ENCODE peak calls at places on chromosome 3, in ten cellular contexts. F, K, J, V, Y, L, O, N, T and X are unnamed samples.

GRCh38 chr3:175307642-175308041 is 448.5 kb downstream of the NAALADL2 start:
- DNase-seq in F (no peak), K (no peak), J (no peak), V (no peak), Y (no peak), L (no peak), O (no peak), N (no peak), T (no peak), X (no peak)

GRCh38 chr3:117719316-117719926 is 1009.8 kb downstream of the TUSC7 start:
- DNase-seq in F (peak; percentile 52), K (peak; percentile 33), J (no peak), V (no peak), Y (peak; percentile 43), L (no peak), O (no peak), N (peak; percentile 50), T (no peak), X (peak; percentile 29)

GRCh38 chr3:33385423-33385822 is 54.8 kb downstream of the UBP1 start:
- DNase-seq in F (no peak), K (no peak), J (no peak), V (no peak), Y (no peak), L (no peak), O (peak; percentile 7), N (no peak), T (no peak), X (no peak)

GRCh38 chr3:115927210-115927609 is 303.9 kb downstream of the GAP43 start:
- DNase-seq in F (no peak), K (no peak), J (no peak), V (peak; percentile 53), Y (no peak), L (no peak), O (no peak), N (no peak), T (no peak), X (no peak)

GRCh38 chr3:46236294-46237054 is 5.8 kb upstream of the CCR3 start:
- DNase-seq in F (no peak), K (no peak), J (no peak), V (no peak), Y (no peak), L (peak; percentile 47), O (no peak), N (no peak), T (no peak), X (no peak)

GRCh38 chr3:107216711-107217110 is 160.5 kb upstream of the CCDC54 start:
- DNase-seq in F (no peak), K (no peak), J (no peak), V (no peak), Y (no peak), L (no peak), O (no peak), N (no peak), T (no peak), X (no peak)

GRCh38 chr3:57974796-57975388 is 33.3 kb upstream of the FLNB start:
- DNase-seq in F (no peak), K (no peak), J (no peak), V (no peak), Y (no peak), L (no peak), O (no peak), N (no peak), T (peak; percentile 83), X (no peak)

GRCh38 chr3:22779737-22780136 is 423.4 kb upstream of the UBE2E2 start:
- DNase-seq in F (no peak), K (no peak), J (no peak), V (no peak), Y (no peak), L (no peak), O (no peak), N (no peak), T (no peak), X (no peak)

GRCh38 chr3:52047295-52047960 is 8.9 kb downstream of the DUSP7 start:
- DNase-seq in F (no peak), K (no peak), J (no peak), V (peak; percentile 96), Y (no peak), L (no peak), O (no peak), N (no peak), T (no peak), X (peak; percentile 99)

GRCh38 chr3:10228248-10228950 is 19.9 kb upstream of the TATDN2 start:
- DNase-seq in F (no peak), K (no peak), J (no peak), V (no peak), Y (no peak), L (peak; percentile 86), O (no peak), N (no peak), T (no peak), X (no peak)

GRCh38 chr3:126344380-126345041 is 12.7 kb downstream of the KLF15 start:
- DNase-seq in F (no peak), K (no peak), J (no peak), V (peak; percentile 40), Y (no peak), L (no peak), O (no peak), N (no peak), T (peak; percentile 22), X (no peak)

GRCh38 chr3:156682491-156682890 is 8.1 kb downstream of the TIPARP start:
- DNase-seq in F (no peak), K (no peak), J (no peak), V (no peak), Y (no peak), L (no peak), O (no peak), N (no peak), T (no peak), X (no peak)

GRCh38 chr3:189490749-189491148 is 140.4 kb upstream of the TP63 start:
- DNase-seq in F (no peak), K (no peak), J (no peak), V (no peak), Y (no peak), L (no peak), O (no peak), N (no peak), T (no peak), X (no peak)

GRCh38 chr3:128426128-128426921 is 40.4 kb downstream of the DNAJB8 start:
- DNase-seq in F (no peak), K (peak; percentile 26), J (no peak), V (no peak), Y (peak; percentile 55), L (peak; percentile 30), O (peak; percentile 30), N (peak; percentile 39), T (no peak), X (no peak)

GRCh38 chr3:188153949-188154757 is at the start of gene LPP:
- DNase-seq in F (no peak), K (peak; percentile 74), J (no peak), V (peak; percentile 56), Y (peak; percentile 49), L (peak; percentile 92), O (peak; percentile 76), N (no peak), T (peak; percentile 95), X (peak; percentile 73)

GRCh38 chr3:30768703-30769550 is 125.5 kb downstream of the GADL1 start:
- DNase-seq in F (peak; percentile 45), K (peak; percentile 10), J (peak; percentile 48), V (peak; percentile 52), Y (peak; percentile 62), L (peak; percentile 53), O (peak; percentile 39), N (peak; percentile 17), T (peak; percentile 57), X (peak; percentile 41)

GRCh38 chr3:22988566-22988965 is 214.6 kb upstream of the UBE2E2 start:
- DNase-seq in F (peak; percentile 16), K (no peak), J (no peak), V (no peak), Y (no peak), L (no peak), O (no peak), N (peak; percentile 60), T (no peak), X (no peak)

GRCh38 chr3:184228376-184229137 is 828 bp upstream of the VWA5B2 start:
- DNase-seq in F (no peak), K (no peak), J (no peak), V (no peak), Y (no peak), L (no peak), O (no peak), N (no peak), T (no peak), X (no peak)

GRCh38 chr3:190001426-190001825 is 119.3 kb downstream of the P3H2 start:
- DNase-seq in F (no peak), K (no peak), J (no peak), V (no peak), Y (no peak), L (no peak), O (no peak), N (no peak), T (no peak), X (no peak)

GRCh38 chr3:73550011-73550410 is 74.7 kb downstream of the PDZRN3 start:
- DNase-seq in F (no peak), K (no peak), J (no peak), V (no peak), Y (no peak), L (no peak), O (no peak), N (no peak), T (no peak), X (no peak)

GRCh38 chr3:23202921-23203650 is at the start of gene UBE2E2:
- DNase-seq in F (peak; percentile 31), K (peak; percentile 21), J (peak; percentile 34), V (peak; percentile 60), Y (peak; percentile 82), L (peak; percentile 58), O (peak; percentile 10), N (peak; percentile 60), T (peak; percentile 58), X (peak; percentile 75)

GRCh38 chr3:49351521-49352011 is 6.6 kb downstream of the GPX1 start:
- DNase-seq in F (no peak), K (no peak), J (no peak), V (no peak), Y (peak; percentile 69), L (peak; percentile 46), O (no peak), N (no peak), T (peak; percentile 73), X (no peak)

GRCh38 chr3:133572158-133573053 is 1.1 kb upstream of the CDV3 start:
- DNase-seq in F (no peak), K (no peak), J (no peak), V (no peak), Y (peak; percentile 65), L (peak; percentile 86), O (no peak), N (no peak), T (no peak), X (peak; percentile 34)

GRCh38 chr3:123324880-123325765 is 123.4 kb downstream of the SEC22A start:
- DNase-seq in F (no peak), K (no peak), J (no peak), V (no peak), Y (no peak), L (no peak), O (no peak), N (no peak), T (no peak), X (no peak)

GRCh38 chr3:196181127-196181546 is 30.1 kb downstream of the ZDHHC19 start:
- DNase-seq in F (peak; percentile 26), K (peak; percentile 82), J (no peak), V (no peak), Y (no peak), L (no peak), O (no peak), N (no peak), T (no peak), X (no peak)

GRCh38 chr3:101189786-101190185 is 130.6 kb downstream of the IMPG2 start:
- DNase-seq in F (no peak), K (no peak), J (no peak), V (no peak), Y (no peak), L (no peak), O (no peak), N (no peak), T (no peak), X (no peak)

GRCh38 chr3:120470870-120471269 is 20.1 kb upstream of the FSTL1 start:
- DNase-seq in F (peak; percentile 24), K (no peak), J (no peak), V (no peak), Y (no peak), L (no peak), O (no peak), N (no peak), T (no peak), X (peak; percentile 42)

GRCh38 chr3:20055020-20055775 is 15.0 kb downstream of the KAT2B start:
- DNase-seq in F (no peak), K (no peak), J (peak; percentile 9), V (no peak), Y (peak; percentile 78), L (no peak), O (peak; percentile 18), N (no peak), T (no peak), X (no peak)